ENCODE peak calls at places on chromosomes 1 and 21, in five cellular contexts. C is T-helper 2 cell, E is progenitor cell of endocrine pancreas, V is HEK293T, G is H7. X is an unnamed sample.

GRCh38 chr21:37974081-37974480 is 57.8 kb upstream of the KCNJ6 start:
- DNase-seq in C (no peak), E (no peak), V (no peak), G (no peak), X (no peak)

GRCh38 chr1:55699151-55699695 is 484.1 kb upstream of the USP24 start:
- DNase-seq in C (no peak), E (no peak), V (no peak), G (no peak), X (no peak)

GRCh38 chr1:1063945-1064831 is 9.9 kb downstream of the RNF223 start:
- DNase-seq in C (peak; percentile 63), E (peak; percentile 57), V (peak; percentile 73), G (peak; percentile 98), X (peak; percentile 92)

GRCh38 chr1:47184771-47185677 is 4.8 kb downstream of the PDZK1IP1 start:
- DNase-seq in C (no peak), E (no peak), V (no peak), G (peak; percentile 22), X (no peak)

GRCh38 chr1:114352797-114353196 is 158.2 kb downstream of the TRIM33 start:
- DNase-seq in C (no peak), E (no peak), V (no peak), G (peak; percentile 51), X (no peak)

GRCh38 chr1:38005195-38006007 is at the start of gene FHL3:
- DNase-seq in C (peak; percentile 42), E (peak; percentile 43), V (peak; percentile 74), G (peak; percentile 98), X (peak; percentile 91)

GRCh38 chr1:98203461-98203860 is 282.6 kb upstream of the DPYD start:
- DNase-seq in C (no peak), E (no peak), V (no peak), G (no peak), X (no peak)

GRCh38 chr1:93323185-93323820 is 22.4 kb upstream of the DR1 start:
- DNase-seq in C (no peak), E (no peak), V (no peak), G (no peak), X (no peak)

GRCh38 chr1:235402457-235403200 is 35.4 kb downstream of the TBCE start:
- DNase-seq in C (no peak), E (no peak), V (no peak), G (no peak), X (no peak)

GRCh38 chr1:25744140-25744581 is 55.8 kb upstream of the SELENON start:
- DNase-seq in C (no peak), E (no peak), V (peak; percentile 40), G (peak; percentile 86), X (peak; percentile 89)

GRCh38 chr1:59173721-59174120 is 123.2 kb upstream of the FGGY start:
- DNase-seq in C (no peak), E (no peak), V (no peak), G (no peak), X (no peak)

GRCh38 chr1:65176071-65176470 is 28.1 kb downstream of the AK4 start:
- DNase-seq in C (no peak), E (no peak), V (no peak), G (no peak), X (no peak)

GRCh38 chr1:234164098-234164709 is 209.1 kb upstream of the COA6 start:
- DNase-seq in C (no peak), E (no peak), V (no peak), G (no peak), X (peak; percentile 57)

GRCh38 chr1:161052899-161053298 is 7.1 kb upstream of the USF1 start:
- DNase-seq in C (no peak), E (no peak), V (no peak), G (no peak), X (no peak)

GRCh38 chr1:151814971-151815545 is 9.8 kb upstream of the LINGO4 start:
- DNase-seq in C (no peak), E (no peak), V (no peak), G (no peak), X (no peak)

GRCh38 chr1:165697491-165697880 is 876 bp downstream of the ALDH9A1 start:
- DNase-seq in C (no peak), E (no peak), V (no peak), G (no peak), X (no peak)

GRCh38 chr1:24180676-24181075 is 6.4 kb downstream of the IFNLR1 start:
- DNase-seq in C (no peak), E (no peak), V (no peak), G (no peak), X (no peak)

GRCh38 chr1:84689514-84690396 is 506 bp downstream of the SSX2IP start:
- DNase-seq in C (no peak), E (no peak), V (no peak), G (no peak), X (peak; percentile 84)

GRCh38 chr1:20279507-20279906 is 11.2 kb upstream of the VWA5B1 start:
- DNase-seq in C (no peak), E (no peak), V (no peak), G (no peak), X (no peak)

GRCh38 chr1:19872190-19872589 is 10.0 kb upstream of the OTUD3 start:
- DNase-seq in C (no peak), E (no peak), V (no peak), G (no peak), X (no peak)

GRCh38 chr1:164774413-164774812 is 215.4 kb downstream of the PBX1 start:
- DNase-seq in C (no peak), E (no peak), V (no peak), G (no peak), X (no peak)